ENCODE peak calls at places on chromosomes 4 and X, in seven cellular contexts. Z is neural progenitor cell, K is heart left ventricle, E is left lung, J is colonic mucosa, S is HepG2, F is tibial nerve. W is an unnamed sample.

GRCh38 chr4:3417448-3417847 is 24.3 kb upstream of the HGFAC start:
- DNase-seq in K (no peak), F (no peak), J (no peak), S (no peak), Z (no peak), E (no peak), W (no peak)

GRCh38 chr4:140924761-140925392 is 168.7 kb upstream of the TBC1D9 start:
- DNase-seq in K (no peak), F (no peak), S (no peak), J (no peak), Z (no peak), E (no peak), W (no peak)

GRCh38 chrX:36334508-36335015 is 415.0 kb downstream of the CFAP47 start:
- DNase-seq in F (no peak), E (no peak), J (no peak), S (no peak), K (no peak), Z (no peak), W (no peak)

GRCh38 chr4:127383666-127384065 is 249.1 kb upstream of the INTU start:
- DNase-seq in S (no peak), E (no peak), J (no peak), Z (no peak), F (no peak), K (no peak), W (no peak)

GRCh38 chrX:68827256-68827655 is 1.6 kb upstream of the EFNB1 start:
- DNase-seq in J (no peak), Z (no peak), K (no peak), S (no peak), F (no peak), E (no peak), W (no peak)

GRCh38 chr4:127698789-127699200 is 31.4 kb upstream of the SLC25A31 start:
- DNase-seq in F (no peak), E (no peak), S (no peak), J (no peak), K (no peak), Z (no peak), W (peak)

GRCh38 chr4:176002007-176002623 is 63.5 kb upstream of the WDR17 start:
- DNase-seq in F (no peak), J (peak), Z (peak), K (no peak), S (no peak), E (peak), W (no peak)

GRCh38 chr4:91758487-91758886 is 545.3 kb upstream of the GRID2 start:
- DNase-seq in S (no peak), F (no peak), J (no peak), E (no peak), K (no peak), Z (no peak), W (no peak)

GRCh38 chrX:129686422-129686948 is 31.7 kb upstream of the APLN start:
- DNase-seq in Z (no peak), K (peak), S (no peak), E (no peak), J (no peak), F (peak), W (no peak)

GRCh38 chr4:66482186-66482585 is 811.9 kb upstream of the EPHA5 start:
- DNase-seq in F (no peak), S (no peak), J (no peak), K (no peak), E (no peak), Z (no peak), W (no peak)

GRCh38 chr4:85555210-85555609 is 80.3 kb downstream of the ARHGAP24 start:
- DNase-seq in K (no peak), E (no peak), F (no peak), Z (no peak), S (no peak), J (no peak), W (peak)

GRCh38 chr4:140448830-140449229 is 21.4 kb upstream of the CLGN start:
- DNase-seq in K (no peak), F (no peak), E (no peak), J (no peak), S (no peak), Z (no peak), W (no peak)

GRCh38 chrX:10008483-10009056 is 41.4 kb downstream of the CLDN34 start:
- DNase-seq in Z (no peak), S (no peak), F (no peak), E (no peak), J (no peak), K (no peak), W (no peak)

GRCh38 chr4:48653217-48654014 is 126.7 kb downstream of the FRYL start:
- DNase-seq in Z (peak), K (peak), J (peak), F (peak), S (no peak), E (peak), W (no peak)

GRCh38 chr4:4627906-4628305 is 86.1 kb upstream of the STX18 start:
- DNase-seq in K (no peak), E (no peak), J (no peak), S (no peak), F (no peak), Z (no peak), W (no peak)

GRCh38 chrX:7828594-7828993 is 14.4 kb upstream of the VCX start:
- DNase-seq in F (no peak), E (no peak), K (no peak), J (no peak), Z (peak), S (peak), W (no peak)

GRCh38 chr4:85812776-85813175 is 337.8 kb downstream of the ARHGAP24 start:
- DNase-seq in E (no peak), J (no peak), S (no peak), K (no peak), Z (no peak), F (no peak), W (no peak)

GRCh38 chr4:169492436-169493163 is 119.8 kb downstream of the NEK1 start:
- DNase-seq in Z (peak), E (no peak), S (peak), F (no peak), K (no peak), J (peak), W (peak)

GRCh38 chrX:109687903-109688302 is 45.2 kb downstream of the ACSL4 start:
- DNase-seq in E (no peak), J (no peak), Z (no peak), S (no peak), F (no peak), K (no peak), W (no peak)

GRCh38 chr4:21046121-21046520 is 345.9 kb downstream of the PACRGL start:
- DNase-seq in S (no peak), Z (no peak), J (no peak), E (no peak), F (no peak), K (no peak), W (no peak)

GRCh38 chr4:174521800-174522182 is 497 bp downstream of the HPGD start:
- DNase-seq in E (no peak), S (no peak), Z (peak), K (no peak), F (no peak), J (peak), W (no peak)

GRCh38 chr4:64738240-64738639 is 329.0 kb upstream of the TECRL start:
- DNase-seq in Z (no peak), E (no peak), J (no peak), S (no peak), K (no peak), F (no peak), W (no peak)

GRCh38 chr4:126269106-126269505 is 954.4 kb downstream of the FAT4 start:
- DNase-seq in K (peak), Z (no peak), E (no peak), J (no peak), S (no peak), F (no peak), W (no peak)

GRCh38 chrX:45232139-45232538 is 31.5 kb upstream of the DIPK2B start:
- DNase-seq in S (no peak), E (no peak), J (no peak), Z (no peak), F (no peak), K (no peak), W (no peak)

GRCh38 chrX:87525771-87526229 is 8.2 kb downstream of the KLHL4 start:
- DNase-seq in F (no peak), E (no peak), K (no peak), J (no peak), Z (no peak), S (no peak), W (no peak)

GRCh38 chr4:39729557-39729956 is 31.6 kb downstream of the UBE2K start:
- DNase-seq in K (no peak), S (no peak), F (no peak), Z (no peak), J (no peak), E (no peak), W (no peak)

GRCh38 chrX:115147220-115147619 is 42.0 kb upstream of the RBMXL3 start:
- DNase-seq in J (no peak), E (no peak), K (no peak), Z (no peak), S (no peak), F (no peak), W (no peak)

GRCh38 chr4:337932-338758 is 531 bp downstream of the ZNF141 start:
- DNase-seq in K (peak), S (no peak), J (peak), Z (no peak), E (peak), F (peak), W (no peak)

GRCh38 chr4:138749303-138749702 is 266.3 kb upstream of the NOCT start:
- DNase-seq in F (no peak), J (no peak), S (no peak), Z (no peak), K (no peak), E (no peak), W (no peak)

GRCh38 chr4:52263612-52264011 is 212.5 kb downstream of the SPATA18 start:
- DNase-seq in E (no peak), S (no peak), K (no peak), Z (no peak), F (no peak), J (no peak), W (no peak)

GRCh38 chr4:174563399-174563798 is 41.1 kb upstream of the HPGD start:
- DNase-seq in Z (no peak), J (no peak), K (no peak), S (no peak), E (no peak), F (no peak), W (no peak)

GRCh38 chr4:47717173-47717572 is 120.7 kb downstream of the CORIN start:
- DNase-seq in E (no peak), F (no peak), Z (peak), K (no peak), S (no peak), J (no peak), W (no peak)

GRCh38 chr4:80036949-80037348 is 36.1 kb downstream of the ANTXR2 start:
- DNase-seq in S (no peak), J (no peak), K (no peak), E (no peak), Z (no peak), F (no peak), W (no peak)

GRCh38 chr4:6183740-6184139 is 16.6 kb downstream of the JAKMIP1 start:
- DNase-seq in J (no peak), S (no peak), K (no peak), Z (no peak), E (no peak), F (no peak), W (peak)

GRCh38 chr4:6182390-6183280 is 17.7 kb downstream of the JAKMIP1 start:
- DNase-seq in J (no peak), F (no peak), S (no peak), Z (no peak), K (no peak), E (no peak), W (no peak)

GRCh38 chr4:6178757-6179156 is 21.6 kb downstream of the JAKMIP1 start:
- DNase-seq in E (no peak), K (no peak), F (no peak), S (no peak), Z (no peak), J (no peak), W (no peak)

GRCh38 chr4:6179362-6179761 is 21.0 kb downstream of the JAKMIP1 start:
- DNase-seq in S (no peak), E (no peak), K (no peak), Z (no peak), J (no peak), F (no peak), W (no peak)

DNA sequence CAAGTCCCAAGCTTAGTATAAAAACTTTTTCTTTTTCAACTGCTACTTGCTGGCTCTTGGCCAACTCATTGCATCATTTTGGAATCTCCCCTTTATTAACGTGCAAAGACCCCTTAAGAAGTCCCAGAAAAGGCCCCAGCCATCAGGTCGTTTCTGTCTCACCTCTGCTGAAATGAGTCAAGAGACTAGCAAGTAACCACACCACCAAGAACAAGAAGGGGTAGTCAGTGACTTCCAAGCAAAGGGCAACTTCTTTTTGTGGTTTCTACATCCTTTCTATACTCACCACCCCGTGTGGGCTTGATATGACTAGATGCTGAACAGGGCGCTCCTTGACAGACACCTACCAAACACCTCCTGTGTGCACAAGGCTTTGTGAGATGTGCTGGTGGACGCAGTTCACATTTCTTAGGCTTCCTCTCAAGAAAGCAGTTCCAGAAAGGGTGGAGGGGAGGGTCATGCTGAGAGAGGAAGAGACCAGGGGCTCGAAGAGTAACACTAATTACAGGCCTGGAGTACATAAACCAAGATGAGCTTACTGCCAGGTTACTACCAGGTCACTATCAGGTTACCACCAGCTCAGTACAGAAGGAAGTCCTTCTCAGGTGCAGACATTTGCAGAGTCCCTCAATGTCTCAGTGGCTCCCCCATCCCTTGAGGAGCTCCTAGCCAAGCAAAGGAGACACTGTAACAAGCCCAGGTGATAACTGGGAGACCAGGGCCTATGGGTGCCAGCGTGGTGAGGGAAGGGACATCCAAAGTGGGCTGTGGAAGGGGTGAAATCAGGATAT is 19.3 kb downstream of the JAKMIP1 start:
- DNase-seq in E (no peak), K (no peak), J (no peak), S (no peak), F (no peak), Z (no peak), W (peak)
- H3K4me3 ChIP-seq in E (no peak), K (no peak), J (no peak), S (no peak), F (no peak), Z (no peak), W (no peak)

DNA sequence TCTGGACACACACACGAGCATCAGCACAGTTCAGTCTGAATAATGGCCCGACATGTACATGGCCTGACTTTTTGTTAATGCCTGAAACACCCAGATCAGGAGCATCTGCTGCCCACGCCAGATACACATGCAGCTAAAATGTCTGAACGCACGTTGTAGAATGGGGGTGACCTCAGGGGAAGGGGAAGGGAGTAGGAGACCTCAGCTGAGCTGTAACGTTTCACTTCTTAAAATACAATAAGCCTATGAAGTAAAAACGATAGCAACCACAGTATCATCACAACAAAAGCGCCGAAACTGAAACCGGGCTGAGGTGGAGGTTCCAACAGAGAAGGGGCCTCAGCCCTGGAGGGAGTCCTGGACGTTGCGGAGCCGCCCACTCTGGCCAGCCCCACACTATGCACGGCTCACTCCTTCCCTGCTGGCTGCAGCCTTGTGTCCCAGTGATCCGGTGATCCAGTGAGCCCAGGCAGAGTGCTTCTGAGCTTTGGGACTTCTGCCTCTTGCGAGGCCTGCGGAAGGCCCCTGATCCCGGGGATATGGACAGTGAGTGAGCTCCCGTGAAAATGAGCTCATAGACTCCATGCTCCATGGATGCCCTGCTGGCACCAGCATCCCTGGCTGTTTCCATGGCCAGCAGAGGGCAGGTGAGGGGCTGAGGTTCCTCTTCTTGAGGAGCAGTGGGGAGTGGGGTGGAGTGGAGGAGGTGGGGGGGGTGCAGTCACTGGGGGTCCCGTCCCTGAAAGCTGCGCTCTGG is 52.0 kb downstream of the HMX1 start:
- DNase-seq in K (no peak), E (no peak), F (no peak), S (no peak), Z (peak), J (no peak), W (no peak)
- TF ChIP-seq CTCF in K (no peak), E (no peak), F (no peak), S (peak), Z (peak), J (no peak), W (no peak)

GRCh38 chr4:18020145-18020670 is 1.3 kb downstream of the LCORL start:
- DNase-seq in K (no peak), F (no peak), S (no peak), J (peak), Z (peak), E (no peak), W (no peak)

GRCh38 chr4:18021470-18021719 is 160 bp downstream of the LCORL start:
- DNase-seq in K (no peak), E (no peak), F (peak), Z (no peak), S (no peak), J (no peak), W (no peak)

GRCh38 chr4:18020671-18021469 is 685 bp downstream of the LCORL start:
- DNase-seq in Z (peak), E (peak), F (peak), J (peak), K (peak), S (peak), W (peak)

GRCh38 chr4:18021720-18022571 is at the start of gene LCORL:
- DNase-seq in K (peak), S (peak), J (peak), Z (peak), E (peak), F (peak), W (peak)

DNA sequence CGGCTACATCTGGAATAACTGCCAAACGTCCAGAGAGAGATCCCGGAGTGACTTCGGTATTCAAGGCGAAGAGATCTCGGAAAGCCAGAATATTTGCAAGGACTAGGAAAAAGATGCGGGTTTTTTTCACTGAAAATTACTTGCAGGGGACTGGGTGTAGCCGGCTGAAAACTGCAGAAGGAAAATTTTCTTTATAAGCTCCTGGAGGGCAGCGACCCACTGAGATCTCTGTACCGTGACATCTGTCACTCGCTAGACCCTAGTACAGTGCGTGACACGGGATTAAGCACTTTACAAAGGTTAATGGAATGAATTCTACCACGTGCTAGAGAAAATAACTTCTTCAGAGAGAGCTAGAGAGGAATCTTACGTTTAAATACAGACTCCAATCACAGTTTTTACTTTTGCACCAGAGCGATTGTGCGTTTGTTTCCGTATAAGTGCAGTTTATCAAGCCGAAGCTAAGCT is 1.1 kb upstream of the LCORL start:
- DNase-seq in E (no peak), J (no peak), F (no peak), S (no peak), K (no peak), Z (peak), W (no peak)
- H3K4me3 ChIP-seq in E (peak), J (peak), F (peak), S (peak), K (peak), Z (peak), W (peak)

GRCh38 chr4:40916880-40917279 is 167.1 kb downstream of the NSUN7 start:
- DNase-seq in E (peak), S (peak), J (peak), K (no peak), F (no peak), Z (peak), W (no peak)
- TF ChIP-seq CTCF in E (peak), S (peak), J (peak), K (peak), F (no peak), Z (peak), W (peak)

W was measured in GM12864.